ENCODE peak calls at places on chromosomes 4 and X, in ten cellular contexts. H is colonic mucosa; U is aorta; L is mucosa of descending colon; B is brain microvascular endothelial cell; A is CD8-positive, alpha-beta T cell; M is GM23248; S is SJSA1; O is pancreas; Q is IMR-90. W is an unnamed sample. For H3K36me3, the result is how much of the 10 kb centered on the place peaks cover.

GRCh38 chr4:123114084-123114914 is 191.9 kb upstream of the NUDT6 start:
- DNase-seq in B (no peak), M (no peak), O (peak), U (no peak), H (no peak), S (no peak), L (peak), Q (no peak), A (no peak), W (no peak)

GRCh38 chrX:38060331-38060878 is 54.1 kb downstream of the SYTL5 start:
- DNase-seq in M (no peak), Q (no peak), B (no peak), S (peak), U (no peak), A (no peak), O (no peak), H (no peak), L (no peak), W (no peak)

GRCh38 chr4:105520819-105521790 is 31.3 kb upstream of the ARHGEF38 start:
- DNase-seq in M (peak), L (no peak), B (peak), U (no peak), H (peak), O (no peak), S (peak), Q (peak), A (no peak), W (peak)

GRCh38 chr4:168511780-168512467 is 15.1 kb downstream of the PALLD start:
- DNase-seq in M (no peak), L (no peak), O (no peak), B (no peak), Q (no peak), H (no peak), U (no peak), A (peak), S (no peak), W (no peak)

GRCh38 chr4:1992468-1993168 is 16.2 kb downstream of the NELFA start:
- DNase-seq in S (no peak), U (no peak), M (no peak), B (no peak), L (peak), A (no peak), Q (no peak), H (no peak), O (no peak), W (peak)

GRCh38 chr4:163662761-163663160 is 168.3 kb downstream of the TMA16 start:
- DNase-seq in Q (no peak), M (no peak), O (no peak), U (no peak), A (no peak), S (no peak), L (no peak), H (no peak), B (no peak), W (no peak)

GRCh38 chrX:119272882-119273806 is 37.1 kb downstream of the PGRMC1 start:
- DNase-seq in H (peak), B (peak), M (peak), A (peak), L (peak), O (no peak), U (peak), S (no peak), Q (peak), W (peak)

GRCh38 chr4:104486702-104487101 is 8.0 kb downstream of the CXXC4 start:
- DNase-seq in Q (no peak), H (no peak), B (no peak), M (no peak), A (no peak), S (no peak), U (no peak), O (no peak), L (no peak), W (no peak)

GRCh38 chr4:156456830-156457229 is 503.2 kb upstream of the CTSO start:
- DNase-seq in L (no peak), Q (no peak), U (no peak), O (no peak), S (no peak), M (no peak), H (no peak), A (no peak), B (no peak), W (no peak)

GRCh38 chr4:148822572-148823418 is 380.6 kb upstream of the NR3C2 start:
- DNase-seq in Q (no peak), M (no peak), B (no peak), A (no peak), O (no peak), L (no peak), S (no peak), U (no peak), H (no peak), W (no peak)

DNA sequence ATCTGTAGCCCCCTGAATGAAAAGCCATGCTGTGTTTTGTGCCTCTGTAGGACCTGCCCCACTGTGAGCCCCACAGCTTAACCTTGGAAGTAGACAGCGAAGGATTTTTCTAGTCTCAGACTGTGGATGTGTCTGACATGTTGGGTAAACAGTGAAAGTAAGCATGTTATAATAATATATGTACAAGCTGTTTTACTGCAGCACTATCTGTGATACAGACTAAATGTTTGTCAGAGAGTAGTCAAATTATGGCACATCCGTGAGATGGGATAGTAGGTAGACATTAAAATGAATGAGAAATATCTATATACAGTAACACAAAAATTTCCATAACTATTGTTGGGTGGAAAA is 381.2 kb upstream of the NR3C2 start:
- DNase-seq in U (no peak), Q (no peak), S (no peak), L (no peak), H (no peak), M (no peak), B (no peak), O (no peak), A (no peak), W (no peak)
- H3K36me3 ChIP-seq in U (under half), Q (under half), S (under half), L (under half), H (under half), M (under half), B (under half), O (under half), A (under half), W (under half)

GRCh38 chr4:39900966-39901365 is 76.7 kb downstream of the PDS5A start:
- DNase-seq in S (no peak), A (no peak), L (no peak), U (no peak), Q (peak), M (peak), H (no peak), O (no peak), B (no peak), W (no peak)
- H3K36me3 ChIP-seq in S (under half), A (under half), L (under half), U (under half), Q (under half), M (half or more), H (under half), O (half or more), B (under half), W (under half)

DNA sequence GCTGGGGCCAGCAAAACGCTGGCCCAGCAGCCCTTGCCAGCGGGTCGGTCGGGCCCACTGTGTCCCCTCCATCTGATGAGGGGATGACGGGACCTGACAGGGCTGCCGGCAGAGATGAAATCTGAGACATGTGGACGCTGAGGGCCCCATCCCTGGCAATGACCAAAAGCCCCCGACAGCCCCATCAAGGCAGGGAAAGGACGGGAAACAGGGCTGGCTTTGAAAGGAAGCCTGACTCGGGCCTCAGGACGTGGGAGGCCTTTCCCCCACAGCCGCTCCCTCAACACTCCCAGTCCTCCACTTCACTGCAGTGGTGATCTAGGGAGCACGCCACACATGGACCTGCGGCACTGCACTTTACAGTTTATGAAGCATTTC is 202.4 kb downstream of the AFAP1 start:
- DNase-seq in B (no peak), H (no peak), U (no peak), O (no peak), A (no peak), Q (no peak), L (peak), M (no peak), S (no peak), W (no peak)
- H3K36me3 ChIP-seq in B (under half), H (under half), U (under half), O (under half), A (under half), Q (under half), L (under half), M (under half), S (under half), W (under half)

GRCh38 chr4:54274786-54275503 is 45.9 kb downstream of the PDGFRA start:
- DNase-seq in U (no peak), M (peak), H (no peak), A (no peak), B (no peak), O (no peak), Q (peak), S (no peak), L (no peak), W (no peak)

GRCh38 chr4:54277691-54278090 is 48.6 kb downstream of the PDGFRA start:
- DNase-seq in O (no peak), Q (peak), M (peak), U (no peak), A (no peak), B (peak), S (no peak), L (no peak), H (no peak), W (no peak)

GRCh38 chr4:54274264-54274663 is 45.2 kb downstream of the PDGFRA start:
- DNase-seq in U (no peak), O (no peak), A (no peak), L (no peak), B (no peak), Q (no peak), H (no peak), M (no peak), S (no peak), W (no peak)

GRCh38 chr4:54281060-54281781 is 52.1 kb downstream of the PDGFRA start:
- DNase-seq in H (peak), L (peak), S (peak), M (peak), Q (peak), B (peak), A (no peak), O (peak), U (peak), W (peak)

GRCh38 chr4:54276633-54277426 is 47.7 kb downstream of the PDGFRA start:
- DNase-seq in M (peak), H (no peak), S (no peak), U (no peak), O (no peak), A (no peak), B (no peak), L (no peak), Q (no peak), W (no peak)
- H3K36me3 ChIP-seq in M (half or more), H (under half), S (under half), U (under half), O (under half), A (under half), B (under half), L (under half), Q (half or more), W (under half)

DNA sequence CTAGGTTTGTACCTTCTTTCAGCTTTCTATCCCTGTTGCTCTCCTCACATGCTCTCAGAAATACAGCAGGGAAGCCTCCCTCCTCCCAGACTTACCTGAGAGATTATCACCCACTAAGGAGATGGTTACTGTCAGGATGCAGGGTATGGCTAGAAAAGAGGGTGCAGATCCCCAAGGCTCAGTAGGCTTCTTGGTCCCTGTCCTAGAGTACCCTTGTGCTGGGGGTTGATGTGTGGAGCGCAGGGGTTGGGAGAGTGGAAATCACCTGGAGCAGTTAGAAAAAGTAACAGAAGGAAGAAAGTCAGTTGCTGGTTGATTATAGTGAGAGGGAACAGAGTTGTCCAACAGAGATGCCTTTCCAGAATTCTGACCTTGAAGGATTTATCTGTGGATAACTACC is 80.2 kb downstream of the CNGA2 start:
- DNase-seq in Q (no peak), B (no peak), H (no peak), A (no peak), M (no peak), S (no peak), L (no peak), U (no peak), O (no peak), W (no peak)
- H3K36me3 ChIP-seq in Q (under half), B (under half), H (under half), A (under half), M (under half), S (under half), L (under half), U (under half), O (under half), W (under half)

GRCh38 chr4:26959654-26960047 is 99.0 kb downstream of the STIM2 start:
- DNase-seq in O (no peak), U (no peak), L (no peak), S (no peak), H (no peak), Q (no peak), B (no peak), A (no peak), M (no peak), W (no peak)

GRCh38 chr4:26964512-26964911 is 103.9 kb downstream of the STIM2 start:
- DNase-seq in U (no peak), Q (no peak), M (peak), H (no peak), B (no peak), L (no peak), O (no peak), A (no peak), S (no peak), W (no peak)

GRCh38 chr4:26958925-26959653 is 98.4 kb downstream of the STIM2 start:
- DNase-seq in H (no peak), B (no peak), S (no peak), A (no peak), U (no peak), Q (no peak), O (no peak), M (no peak), L (no peak), W (no peak)

GRCh38 chr4:26962720-26963119 is 102.1 kb downstream of the STIM2 start:
- DNase-seq in Q (peak), B (no peak), O (no peak), H (no peak), S (no peak), M (no peak), U (no peak), L (no peak), A (no peak), W (no peak)

DNA sequence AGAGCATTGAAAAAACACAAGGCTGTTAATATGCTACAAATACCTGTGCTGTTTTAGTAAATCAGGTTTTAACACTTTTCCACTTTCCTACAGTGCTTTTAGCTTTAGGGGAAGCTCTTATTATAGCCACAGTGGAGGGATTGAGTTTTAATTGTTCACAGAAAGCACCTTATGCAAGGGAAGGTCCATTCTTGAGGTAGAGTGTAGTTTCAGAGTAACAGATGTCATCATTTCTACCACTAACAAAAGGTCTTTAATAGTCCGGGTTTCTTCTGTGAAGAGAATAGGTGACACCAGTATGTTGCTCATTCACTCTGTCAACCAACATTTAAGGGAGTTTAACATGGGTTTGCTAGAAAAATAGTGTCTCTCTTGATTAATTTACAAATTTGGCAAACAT is 104.4 kb downstream of the STIM2 start:
- DNase-seq in L (no peak), O (no peak), B (no peak), M (no peak), H (no peak), A (no peak), Q (no peak), S (no peak), U (no peak), W (no peak)
- H3K36me3 ChIP-seq in L (under half), O (under half), B (under half), M (under half), H (under half), A (under half), Q (under half), S (under half), U (under half), W (under half)

GRCh38 chrX:130260316-130260715 is 8.4 kb downstream of the ZNF280C start:
- DNase-seq in O (no peak), H (no peak), M (peak), L (no peak), S (no peak), A (no peak), U (no peak), Q (peak), B (no peak), W (no peak)
- H3K36me3 ChIP-seq in O (under half), H (under half), M (under half), L (under half), S (under half), A (under half), U (under half), Q (under half), B (under half), W (under half)

GRCh38 chr4:55437823-55438222 is 42.1 kb downstream of the TMEM165 start:
- DNase-seq in L (no peak), A (no peak), S (no peak), H (no peak), Q (no peak), B (no peak), M (no peak), O (no peak), U (no peak), W (no peak)

GRCh38 chr4:55439023-55439422 is 43.3 kb downstream of the TMEM165 start:
- DNase-seq in O (no peak), H (no peak), B (no peak), A (no peak), S (no peak), Q (no peak), M (no peak), U (no peak), L (no peak), W (no peak)

GRCh38 chr4:55438314-55438713 is 42.6 kb downstream of the TMEM165 start:
- DNase-seq in U (no peak), S (no peak), H (peak), Q (no peak), M (no peak), B (no peak), A (no peak), O (no peak), L (no peak), W (no peak)

GRCh38 chr4:55435136-55435535 is 39.4 kb downstream of the TMEM165 start:
- DNase-seq in B (no peak), U (no peak), L (no peak), S (no peak), A (no peak), Q (peak), M (peak), O (no peak), H (no peak), W (no peak)

GRCh38 chr4:55437356-55437796 is 41.6 kb downstream of the TMEM165 start:
- DNase-seq in A (no peak), Q (peak), U (no peak), S (no peak), H (peak), B (peak), O (no peak), L (no peak), M (peak), W (no peak)
- H3K36me3 ChIP-seq in A (under half), Q (under half), U (under half), S (half or more), H (under half), B (under half), O (under half), L (under half), M (under half), W (under half)